ENCODE peak calls at places on chromosomes 13 and 19, in four cellular contexts. F is H1, S is GM12878, G is HCT116. X is an unnamed sample.

GRCh38 chr19:2610637-2611482 is 91.6 kb downstream of the GNG7 start:
- DNase-seq in F (peak; percentile 80), S (peak; percentile 91), G (peak; percentile 59), X (peak; percentile 85)

GRCh38 chr19:22116760-22117159 is 64.5 kb downstream of the ZNF257 start:
- DNase-seq in F (no peak), S (no peak), G (no peak), X (no peak)

GRCh38 chr19:30076751-30077670 is 135.0 kb downstream of the URI1 start:
- DNase-seq in F (no peak), S (no peak), G (no peak), X (no peak)

GRCh38 chr13:97318532-97318931 is 96.4 kb downstream of the MBNL2 start:
- DNase-seq in F (no peak), S (no peak), G (no peak), X (no peak)

GRCh38 chr13:26759907-26760834 is at the start of gene GPR12:
- DNase-seq in F (no peak), S (no peak), G (no peak), X (no peak)

GRCh38 chr19:4415352-4415751 is 12.9 kb downstream of the CHAF1A start:
- DNase-seq in F (no peak), S (no peak), G (no peak), X (peak; percentile 39)

GRCh38 chr19:3537438-3538240 is 1.3 kb upstream of the TEKTIP1 start:
- DNase-seq in F (no peak), S (no peak), G (no peak), X (no peak)

GRCh38 chr19:5738423-5738822 is 18.0 kb downstream of the CATSPERD start:
- DNase-seq in F (no peak), S (no peak), G (no peak), X (no peak)

GRCh38 chr13:81171065-81171647 is 830.2 kb upstream of the SPRY2 start:
- DNase-seq in F (no peak), S (no peak), G (peak; percentile 3), X (peak; percentile 6)

GRCh38 chr13:76717092-76717491 is 169.1 kb downstream of the KCTD12 start:
- DNase-seq in F (no peak), S (no peak), G (no peak), X (no peak)

GRCh38 chr13:40207110-40207478 is 459.3 kb downstream of the FOXO1 start:
- DNase-seq in F (no peak), S (peak; percentile 74), G (no peak), X (no peak)

GRCh38 chr19:10617409-10618121 is 7.8 kb upstream of the SLC44A2 start:
- DNase-seq in F (no peak), S (no peak), G (no peak), X (no peak)

GRCh38 chr19:10417598-10418280 is 2.6 kb upstream of the PDE4A start:
- DNase-seq in F (no peak), S (no peak), G (no peak), X (no peak)

DNA sequence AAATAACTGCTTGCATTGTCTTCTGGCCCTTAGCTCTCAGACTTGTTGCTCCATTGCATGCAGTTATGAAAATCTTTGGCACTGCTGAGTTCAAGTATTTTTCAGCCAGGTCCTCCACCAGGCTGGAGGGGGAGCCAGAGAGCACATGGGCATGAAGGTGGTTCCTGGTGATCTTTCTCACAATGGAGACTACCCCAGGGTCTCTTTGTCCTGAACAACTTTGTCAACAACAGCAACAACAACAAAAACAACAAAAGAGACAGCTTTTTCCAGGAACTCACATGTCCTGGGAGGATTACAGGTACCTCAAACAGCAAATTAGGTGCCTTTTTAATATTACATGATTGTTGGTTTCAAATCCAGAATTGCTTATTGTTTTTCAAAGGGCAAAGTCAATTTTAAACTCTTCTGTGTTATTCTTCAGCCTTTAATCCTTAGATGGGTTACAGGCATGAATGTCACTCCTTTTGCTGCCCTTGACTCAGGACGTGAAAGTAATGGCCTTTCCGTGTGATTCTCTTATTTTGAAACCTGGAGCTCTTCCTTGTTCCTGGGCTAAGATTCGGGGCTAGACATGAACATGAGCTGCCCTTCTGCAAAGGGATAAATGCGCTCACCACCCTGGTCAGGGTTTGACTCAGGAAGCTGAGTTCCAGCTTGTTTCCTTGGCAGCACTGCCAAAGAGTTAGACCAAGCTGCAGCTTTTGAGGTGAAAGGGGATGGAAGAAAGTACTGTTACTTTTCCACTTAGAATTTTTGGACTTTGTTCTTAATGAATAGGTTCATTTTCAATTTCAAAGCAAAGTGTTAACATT is 1.8 kb downstream of the RGCC start:
- DNase-seq in F (no peak), S (no peak), G (peak; percentile 28), X (no peak)
- TF ChIP-seq YY1 in F (peak; percentile 56), S (peak; percentile 49), G (no peak), X (no peak)

GRCh38 chr13:110272227-110272626 is 34.7 kb downstream of the COL4A1 start:
- DNase-seq in F (no peak), S (no peak), G (no peak), X (no peak)
- TF ChIP-seq YY1 in F (no peak), S (no peak), G (no peak), X (no peak)

DNA sequence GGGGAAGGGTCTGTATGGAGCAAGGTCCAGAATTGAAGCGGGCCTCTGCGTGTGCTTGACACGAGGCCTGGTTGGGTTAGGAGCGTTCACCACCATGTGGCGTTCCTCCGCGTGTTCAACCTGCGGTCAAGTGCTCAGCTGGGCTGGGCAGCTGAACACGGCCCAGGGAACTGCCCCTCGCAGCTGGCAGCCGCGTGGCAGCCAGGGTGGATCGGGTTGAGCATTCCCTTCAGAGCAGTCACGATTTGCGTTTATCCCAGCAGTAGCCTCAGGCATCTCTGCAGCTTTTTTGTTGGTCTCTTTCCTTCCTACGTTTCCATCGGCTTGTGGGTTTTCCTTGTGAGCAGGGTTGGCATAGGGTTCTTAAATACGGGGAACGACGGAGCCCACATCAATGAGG is 28.7 kb upstream of the F2RL3 start:
- DNase-seq in F (no peak), S (no peak), G (no peak), X (no peak)
- TF ChIP-seq YY1 in F (no peak), S (no peak), G (no peak), X (no peak)

GRCh38 chr19:15769586-15769985 is 17.9 kb upstream of the OR10H5 start:
- DNase-seq in F (no peak), S (no peak), G (no peak), X (no peak)
- TF ChIP-seq YY1 in F (no peak), S (no peak), G (no peak), X (no peak)

GRCh38 chr13:65028101-65028500 is 2202.0 kb downstream of the PCDH9 start:
- DNase-seq in F (no peak), S (no peak), G (no peak), X (no peak)
- TF ChIP-seq YY1 in F (no peak), S (no peak), G (no peak), X (no peak)

GRCh38 chr13:106610511-106610910 is 42.6 kb upstream of the ARGLU1 start:
- DNase-seq in F (no peak), S (no peak), G (no peak), X (no peak)
- TF ChIP-seq YY1 in F (no peak), S (no peak), G (no peak), X (no peak)

GRCh38 chr19:56947206-56947605 is 106.7 kb upstream of the PEG3 start:
- DNase-seq in F (no peak), S (no peak), G (no peak), X (no peak)
- TF ChIP-seq YY1 in F (no peak), S (no peak), G (no peak), X (no peak)

DNA sequence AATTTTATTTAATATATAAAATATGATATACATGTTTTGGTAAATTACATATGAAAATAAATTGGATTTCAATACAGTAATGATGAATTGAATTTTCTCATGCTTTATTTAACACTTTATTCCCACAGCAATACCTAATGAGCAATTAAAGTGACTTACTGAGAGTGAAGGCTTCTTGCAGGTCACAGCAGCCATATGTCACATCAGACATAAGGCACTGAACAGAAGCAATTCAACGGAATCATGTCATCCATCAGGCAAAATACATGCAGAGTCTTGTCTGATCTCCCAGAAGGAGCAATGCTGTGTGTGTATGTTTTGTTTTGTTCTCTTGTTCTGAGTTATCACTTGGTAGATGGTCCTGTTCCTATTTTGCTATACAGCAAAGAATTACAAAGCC is 6.5 kb upstream of the GTF2F2 start:
- DNase-seq in F (no peak), S (no peak), G (no peak), X (no peak)
- TF ChIP-seq YY1 in F (no peak), S (no peak), G (no peak), X (no peak)

DNA sequence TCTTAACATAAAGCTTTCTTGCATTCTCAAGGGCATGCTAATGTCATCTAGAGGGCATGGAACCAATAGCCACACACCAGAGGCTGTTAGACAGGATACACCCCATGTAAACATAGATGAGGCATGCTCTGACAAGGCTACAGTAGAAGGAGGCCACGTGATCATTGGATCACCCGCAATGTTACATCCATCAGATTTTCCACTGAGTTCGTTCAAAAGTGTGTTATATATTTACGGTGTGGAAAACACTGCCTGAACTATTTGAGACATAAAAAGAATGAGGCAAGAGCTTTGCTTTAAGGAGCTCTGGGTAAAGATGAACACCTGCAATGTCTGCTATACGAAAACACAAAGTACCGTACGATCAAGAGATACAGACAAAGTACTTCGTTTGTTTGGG is 817.5 kb upstream of the SLC10A2 start:
- DNase-seq in F (no peak), S (no peak), G (no peak), X (no peak)
- TF ChIP-seq YY1 in F (no peak), S (no peak), G (no peak), X (no peak)

GRCh38 chr13:19713186-19713965 is 69.4 kb downstream of the PSPC1 start:
- DNase-seq in F (no peak), S (peak; percentile 13), G (no peak), X (no peak)
- TF ChIP-seq YY1 in F (no peak), S (no peak), G (no peak), X (no peak)